ENCODE peak calls at places on chromosomes 11 and 22, in five cellular contexts. One of them, this sample, is unnamed.
A peak's percentile ranks its signal among the peaks of the same experiment; 100 is the strongest.

GRCh38 chr22:17234144-17234623 is 14.9 kb upstream of the ADA2 start:
- DNase-seq in nephron progenitor cell: peak; percentile 45
- DNase-seq in AG10803: no peak
- DNase-seq in astrocyte of the spinal cord: no peak
- DNase-seq in osteocyte: no peak
- DNase-seq in this sample: no peak

GRCh38 chr11:91248199-91248807 is 976.3 kb upstream of the FAT3 start:
- DNase-seq in AG10803: no peak
- DNase-seq in astrocyte of the spinal cord: peak; percentile 62
- DNase-seq in osteocyte: no peak
- DNase-seq in nephron progenitor cell: peak; percentile 46
- DNase-seq in this sample: peak; percentile 71

GRCh38 chr11:69770525-69770924 is 4.6 kb downstream of the FGF4 start:
- DNase-seq in nephron progenitor cell: no peak
- DNase-seq in astrocyte of the spinal cord: no peak
- DNase-seq in osteocyte: no peak
- DNase-seq in AG10803: no peak
- DNase-seq in this sample: no peak

GRCh38 chr11:7299393-7299792 is 47.7 kb downstream of the SYT9 start:
- DNase-seq in osteocyte: no peak
- DNase-seq in AG10803: no peak
- DNase-seq in nephron progenitor cell: no peak
- DNase-seq in astrocyte of the spinal cord: no peak
- DNase-seq in this sample: no peak

GRCh38 chr11:126808851-126809250 is 191.7 kb downstream of the KIRREL3 start:
- DNase-seq in astrocyte of the spinal cord: peak; percentile 19
- DNase-seq in nephron progenitor cell: no peak
- DNase-seq in osteocyte: no peak
- DNase-seq in AG10803: no peak
- DNase-seq in this sample: no peak

GRCh38 chr11:76680517-76681425 is 10.2 kb upstream of the LRRC32 start:
- DNase-seq in astrocyte of the spinal cord: peak; percentile 66
- DNase-seq in nephron progenitor cell: peak; percentile 84
- DNase-seq in osteocyte: peak; percentile 90
- DNase-seq in AG10803: peak; percentile 60
- DNase-seq in this sample: peak; percentile 80

GRCh38 chr11:87423161-87423560 is 385.4 kb downstream of the TMEM135 start:
- DNase-seq in AG10803: no peak
- DNase-seq in nephron progenitor cell: no peak
- DNase-seq in osteocyte: no peak
- DNase-seq in astrocyte of the spinal cord: no peak
- DNase-seq in this sample: no peak

GRCh38 chr11:117230286-117230961 is 1.4 kb downstream of the PCSK7 start:
- DNase-seq in nephron progenitor cell: no peak
- DNase-seq in AG10803: no peak
- DNase-seq in osteocyte: no peak
- DNase-seq in astrocyte of the spinal cord: peak; percentile 13
- DNase-seq in this sample: no peak

GRCh38 chr11:74701351-74701750 is 29.9 kb downstream of the CHRDL2 start:
- DNase-seq in AG10803: no peak
- DNase-seq in nephron progenitor cell: no peak
- DNase-seq in osteocyte: no peak
- DNase-seq in astrocyte of the spinal cord: no peak
- DNase-seq in this sample: peak; percentile 19
- TF ChIP-seq CTCF in AG10803: peak; percentile 32
- TF ChIP-seq CTCF in nephron progenitor cell: no peak
- TF ChIP-seq CTCF in osteocyte: no peak
- TF ChIP-seq CTCF in astrocyte of the spinal cord: peak; percentile 20
- TF ChIP-seq CTCF in this sample: no peak

GRCh38 chr11:106276859-106277436 is 199.5 kb downstream of the AASDHPPT start:
- DNase-seq in nephron progenitor cell: no peak
- DNase-seq in AG10803: peak; percentile 25
- DNase-seq in astrocyte of the spinal cord: peak; percentile 29
- DNase-seq in osteocyte: no peak
- DNase-seq in this sample: peak; percentile 29
- TF ChIP-seq CTCF in nephron progenitor cell: no peak
- TF ChIP-seq CTCF in AG10803: peak; percentile 45
- TF ChIP-seq CTCF in astrocyte of the spinal cord: peak; percentile 52
- TF ChIP-seq CTCF in osteocyte: peak; percentile 57
- TF ChIP-seq CTCF in this sample: peak; percentile 40

GRCh38 chr11:31340903-31341572 is 28.5 kb downstream of the DCDC1 start:
- DNase-seq in astrocyte of the spinal cord: peak; percentile 20
- DNase-seq in AG10803: peak; percentile 39
- DNase-seq in osteocyte: no peak
- DNase-seq in nephron progenitor cell: peak; percentile 8
- DNase-seq in this sample: peak; percentile 52
- TF ChIP-seq CTCF in astrocyte of the spinal cord: peak; percentile 72
- TF ChIP-seq CTCF in AG10803: peak; percentile 77
- TF ChIP-seq CTCF in osteocyte: peak; percentile 47
- TF ChIP-seq CTCF in nephron progenitor cell: peak; percentile 49
- TF ChIP-seq CTCF in this sample: peak; percentile 47

DNA sequence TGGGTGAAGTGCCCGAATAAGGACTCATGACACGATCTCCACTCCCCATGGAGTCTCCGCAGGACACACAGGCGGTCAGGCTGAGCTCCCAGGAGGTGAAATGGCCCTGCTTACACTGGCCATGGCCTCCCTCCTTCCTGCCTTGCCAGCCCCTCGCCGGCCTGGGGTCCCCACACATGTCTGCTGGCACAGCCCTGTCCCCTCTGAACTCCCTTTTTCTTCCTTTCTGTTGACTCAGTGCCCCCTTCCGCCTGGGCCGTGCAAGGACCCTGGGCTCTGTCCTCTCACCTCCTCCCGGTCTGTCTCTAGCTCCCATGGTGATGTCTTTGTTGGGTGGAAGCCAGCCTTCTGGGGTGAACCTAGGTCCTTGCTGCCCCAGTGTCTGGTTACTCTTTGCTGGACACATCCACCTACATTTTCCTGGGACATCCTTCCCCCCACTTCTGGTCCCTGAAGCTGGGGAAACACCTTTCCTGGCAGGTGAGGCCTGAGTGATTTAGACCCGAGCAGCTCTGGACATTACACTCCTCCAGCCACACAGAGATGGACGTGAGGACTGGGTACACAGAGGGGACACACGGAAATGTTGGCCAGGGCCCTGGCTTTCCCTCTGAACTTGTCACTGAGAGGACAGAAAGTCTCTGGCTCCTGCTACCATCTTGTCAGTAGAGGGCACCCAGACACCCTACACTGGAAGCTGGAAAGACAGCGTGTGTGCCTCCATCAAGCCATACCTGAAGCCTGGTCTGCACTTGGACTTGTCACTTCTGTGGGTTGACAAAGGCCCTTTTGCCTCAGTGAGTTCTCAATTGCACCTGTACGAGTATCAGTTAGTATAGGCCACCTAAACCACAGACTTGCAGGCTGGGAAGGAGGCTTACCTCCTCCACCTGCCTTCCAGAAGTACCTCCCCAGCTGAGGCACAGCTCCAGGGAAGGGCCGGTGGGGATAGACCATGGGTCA is 864.3 kb downstream of the TBC1D22A start:
- DNase-seq in AG10803: no peak
- DNase-seq in nephron progenitor cell: no peak
- DNase-seq in astrocyte of the spinal cord: no peak
- DNase-seq in osteocyte: peak; percentile 77
- DNase-seq in this sample: no peak
- TF ChIP-seq CTCF in AG10803: no peak
- TF ChIP-seq CTCF in nephron progenitor cell: no peak
- TF ChIP-seq CTCF in astrocyte of the spinal cord: no peak
- TF ChIP-seq CTCF in osteocyte: no peak
- TF ChIP-seq CTCF in this sample: peak; percentile 38

GRCh38 chr11:72688929-72689328 is 14.7 kb upstream of the PDE2A start:
- DNase-seq in AG10803: peak; percentile 30
- DNase-seq in astrocyte of the spinal cord: no peak
- DNase-seq in nephron progenitor cell: no peak
- DNase-seq in osteocyte: no peak
- DNase-seq in this sample: no peak
- TF ChIP-seq CTCF in AG10803: peak; percentile 1
- TF ChIP-seq CTCF in astrocyte of the spinal cord: no peak
- TF ChIP-seq CTCF in nephron progenitor cell: no peak
- TF ChIP-seq CTCF in osteocyte: no peak
- TF ChIP-seq CTCF in this sample: no peak

DNA sequence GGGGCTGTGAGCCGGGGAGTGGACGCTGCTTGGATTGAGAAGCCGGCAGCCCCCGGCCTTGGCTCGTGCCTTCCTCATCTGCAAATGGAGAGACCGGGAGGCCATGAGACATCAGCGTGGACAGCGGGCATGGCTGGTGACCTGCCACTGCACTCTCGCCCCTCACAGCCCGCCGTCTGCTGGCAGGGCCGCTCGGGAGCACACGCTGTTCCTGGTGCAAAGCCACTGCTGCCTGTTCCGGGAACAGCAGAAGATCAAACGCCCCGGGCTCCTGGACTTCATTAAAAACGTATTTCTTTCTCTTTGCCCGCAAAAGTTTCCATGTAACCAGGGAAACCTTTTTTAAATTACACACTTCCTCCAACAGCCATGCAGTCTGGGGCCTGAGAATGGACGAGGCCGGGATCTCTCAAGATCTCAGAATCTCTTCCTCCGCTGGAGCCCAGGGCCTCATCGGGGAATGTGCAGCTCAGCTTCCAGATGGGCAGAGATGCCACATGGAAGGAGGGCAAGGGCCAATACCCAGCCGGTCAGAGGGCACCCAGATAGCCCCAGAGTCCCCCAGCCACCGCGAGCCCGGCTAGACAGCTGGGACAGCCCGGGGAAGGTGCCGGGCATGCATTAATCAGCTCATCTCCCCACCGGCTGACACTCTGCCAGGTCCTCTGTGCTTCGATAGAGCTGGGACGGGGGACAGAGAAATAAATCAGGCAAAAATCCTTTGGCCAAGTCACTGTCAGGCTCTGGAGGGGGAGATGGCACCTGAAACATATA is 62.9 kb upstream of the PRR5 start:
- DNase-seq in osteocyte: no peak
- DNase-seq in nephron progenitor cell: no peak
- DNase-seq in astrocyte of the spinal cord: peak; percentile 56
- DNase-seq in AG10803: peak; percentile 73
- DNase-seq in this sample: no peak
- TF ChIP-seq CTCF in osteocyte: no peak
- TF ChIP-seq CTCF in nephron progenitor cell: no peak
- TF ChIP-seq CTCF in astrocyte of the spinal cord: no peak
- TF ChIP-seq CTCF in AG10803: no peak
- TF ChIP-seq CTCF in this sample: no peak

GRCh38 chr22:29260031-29260560 is 7.7 kb downstream of the RHBDD3 start:
- DNase-seq in astrocyte of the spinal cord: no peak
- DNase-seq in osteocyte: no peak
- DNase-seq in AG10803: no peak
- DNase-seq in nephron progenitor cell: no peak
- DNase-seq in this sample: no peak
- TF ChIP-seq CTCF in astrocyte of the spinal cord: no peak
- TF ChIP-seq CTCF in osteocyte: no peak
- TF ChIP-seq CTCF in AG10803: no peak
- TF ChIP-seq CTCF in nephron progenitor cell: no peak
- TF ChIP-seq CTCF in this sample: no peak

DNA sequence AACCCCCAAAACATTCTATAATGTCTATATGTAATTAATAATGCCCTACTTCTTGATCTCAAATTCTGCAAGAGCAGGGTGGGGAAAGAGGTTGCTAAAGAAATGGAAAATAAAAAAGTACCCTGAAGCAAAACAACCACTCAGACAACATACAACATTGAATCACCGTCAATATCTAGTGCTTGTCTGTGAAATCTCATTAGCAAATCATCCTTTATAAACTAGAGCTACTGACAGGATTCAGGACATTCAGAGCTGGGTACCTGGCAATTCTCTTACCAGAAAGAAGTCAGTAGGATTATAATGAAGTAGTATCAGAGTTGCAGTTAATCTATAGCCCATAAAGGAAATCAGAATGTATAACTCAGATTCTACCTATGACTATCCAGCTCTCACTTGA is 143.2 kb downstream of the CADM1 start:
- DNase-seq in osteocyte: no peak
- DNase-seq in AG10803: no peak
- DNase-seq in nephron progenitor cell: no peak
- DNase-seq in astrocyte of the spinal cord: no peak
- DNase-seq in this sample: no peak
- TF ChIP-seq CTCF in osteocyte: no peak
- TF ChIP-seq CTCF in AG10803: no peak
- TF ChIP-seq CTCF in nephron progenitor cell: no peak
- TF ChIP-seq CTCF in astrocyte of the spinal cord: no peak
- TF ChIP-seq CTCF in this sample: no peak

DNA sequence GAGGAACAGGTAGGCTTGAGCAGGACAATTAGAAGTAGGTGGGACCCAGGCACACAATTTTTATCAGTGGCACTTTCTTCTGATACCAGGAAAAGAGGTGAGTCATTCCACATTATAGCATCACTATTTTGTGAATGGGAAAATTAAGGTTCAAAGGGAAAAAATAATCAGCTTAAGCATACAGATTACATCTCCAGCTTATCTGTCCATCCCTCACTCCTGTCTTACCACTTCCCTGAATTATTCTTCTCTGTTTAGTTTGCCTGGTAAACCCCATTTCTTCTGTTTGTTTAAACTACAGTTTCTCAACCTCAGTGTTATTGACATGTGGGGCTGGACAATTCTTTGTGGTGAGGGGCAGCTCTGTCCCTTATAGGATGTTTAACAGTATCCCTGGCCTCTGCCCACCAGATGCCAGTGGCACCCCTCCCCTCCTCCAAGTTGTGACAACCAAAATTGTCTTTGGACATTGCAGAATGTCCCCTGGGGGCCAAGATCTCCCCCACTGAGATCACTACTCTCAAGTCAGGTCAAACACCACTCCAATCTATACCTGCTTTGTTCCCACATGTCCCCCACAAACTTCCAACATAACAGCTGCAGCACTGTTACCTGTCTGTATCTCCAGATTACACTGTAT is 8.5 kb upstream of the XBP1 start:
- DNase-seq in astrocyte of the spinal cord: no peak
- DNase-seq in AG10803: no peak
- DNase-seq in nephron progenitor cell: no peak
- DNase-seq in osteocyte: no peak
- DNase-seq in this sample: no peak
- TF ChIP-seq CTCF in astrocyte of the spinal cord: no peak
- TF ChIP-seq CTCF in AG10803: no peak
- TF ChIP-seq CTCF in nephron progenitor cell: no peak
- TF ChIP-seq CTCF in osteocyte: no peak
- TF ChIP-seq CTCF in this sample: no peak

DNA sequence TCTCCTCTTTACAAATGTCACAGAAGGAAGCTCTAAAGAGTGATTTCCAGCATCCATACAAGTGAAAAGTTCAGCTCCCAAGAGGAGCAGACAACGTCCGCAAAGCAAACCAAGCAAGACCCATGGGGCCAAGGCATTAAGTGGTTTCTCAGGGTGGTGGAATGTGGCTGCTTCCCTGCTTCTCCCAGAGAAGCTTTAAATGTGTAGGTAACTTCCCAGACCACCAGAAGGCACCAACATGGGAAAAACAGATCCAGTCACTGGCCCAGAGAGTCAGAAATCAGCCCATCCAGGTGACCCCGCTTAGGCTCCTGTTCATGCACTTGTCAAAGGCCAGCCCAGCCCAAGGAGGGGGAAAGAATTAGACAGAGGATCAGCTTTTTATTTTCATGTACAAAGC is 13.3 kb upstream of the PHF21A start:
- DNase-seq in astrocyte of the spinal cord: no peak
- DNase-seq in AG10803: no peak
- DNase-seq in osteocyte: no peak
- DNase-seq in nephron progenitor cell: no peak
- DNase-seq in this sample: no peak
- TF ChIP-seq CTCF in astrocyte of the spinal cord: no peak
- TF ChIP-seq CTCF in AG10803: no peak
- TF ChIP-seq CTCF in osteocyte: no peak
- TF ChIP-seq CTCF in nephron progenitor cell: no peak
- TF ChIP-seq CTCF in this sample: no peak